ENCODE peak calls at places on chromosomes 13 and 19, in four cellular contexts. One of them, this sample, is unnamed.

GRCh38 chr19:45428385-45429231 is 4.9 kb upstream of the ERCC1 start:
- DNase-seq in lower leg skin: no peak
- DNase-seq in A549: no peak
- DNase-seq in Peyer's patch: no peak
- DNase-seq in this sample: no peak

GRCh38 chr13:31639443-31640163 is 99.7 kb upstream of the RXFP2 start:
- DNase-seq in lower leg skin: no peak
- DNase-seq in A549: no peak
- DNase-seq in Peyer's patch: no peak
- DNase-seq in this sample: no peak

GRCh38 chr13:30382836-30383525 is 39.3 kb upstream of the UBE2L5 start:
- DNase-seq in Peyer's patch: no peak
- DNase-seq in A549: no peak
- DNase-seq in lower leg skin: no peak
- DNase-seq in this sample: no peak

GRCh38 chr13:50026788-50027473 is 11.7 kb downstream of the KCNRG start:
- DNase-seq in A549: no peak
- DNase-seq in Peyer's patch: no peak
- DNase-seq in lower leg skin: no peak
- DNase-seq in this sample: no peak

GRCh38 chr13:25067054-25067453 is 28.9 kb upstream of the PABPC3 start:
- DNase-seq in lower leg skin: no peak
- DNase-seq in Peyer's patch: no peak
- DNase-seq in A549: no peak
- DNase-seq in this sample: no peak

GRCh38 chr13:112453207-112453829 is 77.2 kb downstream of the SPACA7 start:
- DNase-seq in Peyer's patch: no peak
- DNase-seq in A549: no peak
- DNase-seq in lower leg skin: no peak
- DNase-seq in this sample: no peak

GRCh38 chr13:45518525-45519235 is 53.9 kb downstream of the COG3 start:
- DNase-seq in A549: no peak
- DNase-seq in Peyer's patch: no peak
- DNase-seq in lower leg skin: no peak
- DNase-seq in this sample: no peak

GRCh38 chr19:38718747-38719543 is 25.3 kb downstream of the CAPN12 start:
- DNase-seq in Peyer's patch: no peak
- DNase-seq in lower leg skin: no peak
- DNase-seq in A549: peak
- DNase-seq in this sample: no peak

GRCh38 chr13:112605531-112605990 is 17.6 kb upstream of the TUBGCP3 start:
- DNase-seq in A549: no peak
- DNase-seq in lower leg skin: no peak
- DNase-seq in Peyer's patch: no peak
- DNase-seq in this sample: no peak

DNA sequence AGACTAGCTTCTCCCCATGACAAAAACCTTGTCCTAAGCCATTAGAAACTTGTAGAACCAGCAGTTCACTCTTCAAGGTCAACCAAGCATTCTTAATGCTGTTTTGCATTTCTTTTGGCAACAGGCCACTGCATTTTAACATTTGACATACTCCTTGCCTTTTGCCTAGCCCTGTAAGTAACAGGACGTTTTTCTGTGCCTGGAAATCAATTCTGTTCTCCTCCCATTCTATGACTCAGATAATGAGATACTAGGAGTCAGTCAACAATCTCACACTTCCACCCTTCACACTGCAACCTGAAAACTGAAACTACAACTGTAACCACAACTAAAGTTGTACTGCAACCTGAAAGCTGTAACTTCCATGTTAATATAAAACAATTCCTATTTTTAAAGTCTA is 268.7 kb downstream of the MZT1 start:
- DNase-seq in Peyer's patch: no peak
- DNase-seq in lower leg skin: no peak
- DNase-seq in A549: no peak
- DNase-seq in this sample: no peak
- TF ChIP-seq POLR2A in Peyer's patch: no peak
- TF ChIP-seq POLR2A in lower leg skin: no peak
- TF ChIP-seq POLR2A in A549: no peak
- TF ChIP-seq POLR2A in this sample: no peak

GRCh38 chr13:95481051-95481775 is 71.3 kb upstream of the CLDN10 start:
- DNase-seq in A549: no peak
- DNase-seq in Peyer's patch: peak
- DNase-seq in lower leg skin: no peak
- DNase-seq in this sample: no peak

GRCh38 chr13:95485518-95486144 is 66.9 kb upstream of the CLDN10 start:
- DNase-seq in A549: no peak
- DNase-seq in Peyer's patch: no peak
- DNase-seq in lower leg skin: no peak
- DNase-seq in this sample: no peak

GRCh38 chr13:95480131-95480545 is 72.4 kb upstream of the CLDN10 start:
- DNase-seq in A549: no peak
- DNase-seq in Peyer's patch: no peak
- DNase-seq in lower leg skin: peak
- DNase-seq in this sample: no peak

GRCh38 chr13:95484052-95484451 is 68.5 kb upstream of the CLDN10 start:
- DNase-seq in A549: no peak
- DNase-seq in Peyer's patch: no peak
- DNase-seq in lower leg skin: no peak
- DNase-seq in this sample: no peak

DNA sequence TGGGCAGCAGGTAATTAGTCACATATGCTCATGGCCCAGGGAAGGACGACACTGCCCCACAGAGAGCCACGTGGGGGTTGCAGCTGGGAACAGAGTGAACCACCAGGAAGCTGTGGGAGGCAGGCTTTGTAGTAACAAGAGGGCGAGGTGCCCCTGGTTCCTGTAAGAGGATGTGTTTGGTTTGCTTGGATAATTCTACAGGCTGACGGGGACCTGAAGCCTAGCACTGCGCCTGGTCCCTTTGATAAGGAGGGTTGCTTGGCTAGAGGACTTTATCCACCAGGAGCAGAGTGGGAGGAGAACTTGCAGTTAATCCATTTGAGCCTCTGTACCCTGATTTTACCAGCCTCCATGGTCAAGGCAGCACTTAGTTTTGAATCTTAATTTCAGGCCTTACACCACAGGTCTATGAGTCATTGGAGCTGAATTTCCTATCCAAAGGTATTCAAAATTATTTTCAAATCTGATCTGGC is 67.4 kb upstream of the CLDN10 start:
- DNase-seq in lower leg skin: no peak
- DNase-seq in Peyer's patch: no peak
- DNase-seq in A549: peak
- DNase-seq in this sample: no peak
- TF ChIP-seq CTCF in lower leg skin: no peak
- TF ChIP-seq CTCF in Peyer's patch: no peak
- TF ChIP-seq CTCF in A549: no peak
- TF ChIP-seq CTCF in this sample: no peak

GRCh38 chr19:17952041-17952976 is 14.6 kb upstream of the KCNN1 start:
- DNase-seq in Peyer's patch: no peak
- DNase-seq in lower leg skin: no peak
- DNase-seq in A549: no peak
- DNase-seq in this sample: no peak
- H3K4me3 ChIP-seq in Peyer's patch: peak
- H3K4me3 ChIP-seq in lower leg skin: no peak
- H3K4me3 ChIP-seq in A549: peak
- H3K4me3 ChIP-seq in this sample: peak

GRCh38 chr13:27958928-27959539 is 10.1 kb downstream of the CDX2 start:
- DNase-seq in A549: no peak
- DNase-seq in Peyer's patch: no peak
- DNase-seq in lower leg skin: no peak
- DNase-seq in this sample: no peak
- TF ChIP-seq POLR2A in A549: no peak
- TF ChIP-seq POLR2A in Peyer's patch: no peak
- TF ChIP-seq POLR2A in lower leg skin: no peak
- TF ChIP-seq POLR2A in this sample: no peak

DNA sequence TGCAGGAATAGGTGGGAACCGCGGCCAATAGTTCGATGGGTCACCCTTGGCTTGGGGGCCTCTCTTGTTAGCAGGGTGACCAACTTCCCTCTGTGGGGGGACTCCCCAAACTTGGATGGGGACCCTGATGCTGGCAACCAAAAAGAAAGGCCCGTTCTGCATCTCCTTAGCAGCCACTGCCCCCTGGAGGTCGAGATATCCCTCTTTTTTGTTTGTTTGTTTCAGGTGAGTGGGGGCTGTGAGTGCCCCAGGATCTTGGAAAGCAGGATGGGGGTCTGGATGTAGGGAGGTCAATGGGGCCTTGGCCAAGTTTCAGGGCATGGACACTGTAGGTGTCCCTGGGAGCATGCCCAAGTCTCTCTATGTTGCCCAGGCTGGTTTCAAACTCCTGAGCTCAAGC is 7.7 kb upstream of the CRTC1 start:
- DNase-seq in Peyer's patch: no peak
- DNase-seq in A549: no peak
- DNase-seq in lower leg skin: no peak
- DNase-seq in this sample: no peak
- TF ChIP-seq CTCF in Peyer's patch: no peak
- TF ChIP-seq CTCF in A549: peak
- TF ChIP-seq CTCF in lower leg skin: no peak
- TF ChIP-seq CTCF in this sample: no peak

DNA sequence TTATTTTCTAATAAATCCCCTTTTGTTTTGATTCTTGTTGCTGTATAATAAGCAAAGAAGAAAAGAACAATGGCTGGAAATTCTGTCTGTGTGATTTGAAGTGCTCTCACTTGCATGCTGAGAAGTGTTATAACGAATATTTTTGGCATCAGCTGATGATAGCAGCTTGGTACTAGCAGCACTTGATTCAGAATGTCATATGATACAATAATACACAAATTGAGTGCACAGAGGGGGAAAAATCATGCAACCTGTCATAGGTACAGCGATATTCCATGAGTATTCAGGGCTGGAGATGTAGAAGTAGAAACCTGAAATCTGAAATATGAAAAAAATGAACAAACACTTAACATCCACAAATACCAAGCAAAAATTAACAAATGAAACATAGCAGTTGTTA is 108.1 kb downstream of the FGF14 start:
- DNase-seq in lower leg skin: no peak
- DNase-seq in A549: no peak
- DNase-seq in Peyer's patch: no peak
- DNase-seq in this sample: no peak
- H3K4me3 ChIP-seq in lower leg skin: no peak
- H3K4me3 ChIP-seq in A549: no peak
- H3K4me3 ChIP-seq in Peyer's patch: no peak
- H3K4me3 ChIP-seq in this sample: no peak

DNA sequence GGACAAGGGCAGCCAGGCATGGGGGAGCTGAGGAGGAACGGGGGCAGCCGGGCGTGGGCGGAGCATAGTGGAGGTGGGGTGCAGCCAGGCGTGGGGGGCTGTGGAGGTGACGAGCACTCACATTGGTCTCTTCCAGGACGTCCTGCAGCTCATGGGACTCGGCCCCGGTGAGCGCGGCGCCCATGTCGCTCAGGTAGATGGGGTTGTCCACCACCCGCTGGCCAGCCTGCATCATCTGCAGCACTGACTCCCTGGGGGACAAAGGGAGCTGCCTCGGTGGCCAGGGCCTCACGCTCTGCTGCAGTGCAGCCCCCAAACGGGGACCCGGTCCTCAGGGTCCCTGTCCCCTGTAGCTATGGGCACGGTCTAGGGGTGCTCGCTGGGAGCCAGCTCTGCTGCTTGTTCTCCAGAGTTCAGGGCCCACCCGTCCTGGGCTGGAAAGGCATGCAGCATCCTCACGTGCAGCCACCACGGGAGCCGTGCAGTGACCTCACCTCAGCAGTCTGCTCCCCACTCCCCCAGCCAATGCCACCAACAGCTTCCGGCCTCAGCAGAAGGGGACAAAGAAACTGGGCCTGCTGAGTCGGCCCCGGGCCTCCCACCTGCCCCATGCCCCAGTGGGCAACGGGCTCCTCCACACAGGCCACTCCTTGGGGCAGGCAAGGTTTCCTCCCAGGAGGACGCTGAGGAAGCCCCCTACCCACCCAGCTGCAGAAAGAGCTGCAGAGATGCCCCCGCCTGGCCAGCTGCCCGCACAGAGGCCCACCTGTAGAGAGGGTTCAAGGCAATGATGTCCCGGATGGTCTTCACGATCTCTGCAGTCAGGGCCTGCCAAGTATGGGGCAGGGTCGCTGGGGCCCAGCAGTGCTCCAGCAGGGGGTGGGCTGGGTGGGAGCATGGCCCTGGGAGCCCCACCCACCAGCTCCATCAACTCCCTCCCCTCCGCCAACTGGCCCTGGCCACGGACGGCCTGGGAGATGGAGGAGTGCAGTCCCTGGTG is 12.1 kb downstream of the LONP1 start:
- DNase-seq in lower leg skin: no peak
- DNase-seq in A549: no peak
- DNase-seq in Peyer's patch: no peak
- DNase-seq in this sample: no peak
- TF ChIP-seq POLR2A in lower leg skin: no peak
- TF ChIP-seq POLR2A in A549: no peak
- TF ChIP-seq POLR2A in Peyer's patch: no peak
- TF ChIP-seq POLR2A in this sample: no peak